ENCODE peak calls at places on chromosome 21, in four cellular contexts. R is tibial nerve, G is stomach, F is IMR-90. P is an unnamed sample.
A peak's percentile ranks its signal among the peaks of the same experiment; 100 is the strongest.

GRCh38 chr21:34986561-34987533 is 62.3 kb downstream of the RUNX1 start:
- DNase-seq in R (no peak), G (no peak), F (peak; percentile 81), P (no peak)

GRCh38 chr21:31186916-31187315 is 148.6 kb upstream of the KRTAP19-8 start:
- DNase-seq in R (no peak), G (no peak), F (no peak), P (no peak)

GRCh38 chr21:37829447-37829846 is 86.8 kb downstream of the KCNJ6 start:
- DNase-seq in R (no peak), G (peak; percentile 50), F (peak; percentile 70), P (peak; percentile 52)

GRCh38 chr21:35163381-35163780 is 114.3 kb upstream of the RUNX1 start:
- DNase-seq in R (no peak), G (no peak), F (peak; percentile 59), P (no peak)

GRCh38 chr21:36065497-36066036 is 4.3 kb upstream of the CBR1 start:
- DNase-seq in R (no peak), G (no peak), F (peak; percentile 65), P (peak; percentile 19)

GRCh38 chr21:28186604-28187003 is 806.1 kb downstream of the LTN1 start:
- DNase-seq in R (no peak), G (no peak), F (no peak), P (no peak)

GRCh38 chr21:33169360-33169759 is 60.4 kb upstream of the IFNAR2 start:
- DNase-seq in R (no peak), G (no peak), F (no peak), P (no peak)

GRCh38 chr21:25371831-25372434 is 235.3 kb downstream of the MRPL39 start:
- DNase-seq in R (no peak), G (no peak), F (no peak), P (no peak)

GRCh38 chr21:29228306-29228705 is 70.4 kb upstream of the BACH1 start:
- DNase-seq in R (no peak), G (no peak), F (no peak), P (no peak)

GRCh38 chr21:35737899-35738341 is 322.4 kb downstream of the SETD4 start:
- DNase-seq in R (peak; percentile 40), G (no peak), F (no peak), P (peak; percentile 18)

GRCh38 chr21:37463083-37463780 is 96.7 kb downstream of the DYRK1A start:
- DNase-seq in R (no peak), G (peak; percentile 49), F (peak; percentile 80), P (no peak)

GRCh38 chr21:38911523-38912354 is 106.0 kb downstream of the ETS2 start:
- DNase-seq in R (no peak), G (no peak), F (no peak), P (peak; percentile 42)

GRCh38 chr21:39137248-39138186 is 45.7 kb downstream of the PSMG1 start:
- DNase-seq in R (no peak), G (no peak), F (peak; percentile 24), P (peak; percentile 84)

GRCh38 chr21:39109596-39110210 is 73.5 kb downstream of the PSMG1 start:
- DNase-seq in R (no peak), G (no peak), F (no peak), P (no peak)

GRCh38 chr21:38367646-38368045 is 110.9 kb downstream of the KCNJ15 start:
- DNase-seq in R (no peak), G (no peak), F (no peak), P (no peak)

GRCh38 chr21:33964706-33965325 is 49.2 kb upstream of the ATP5PO start:
- DNase-seq in R (no peak), G (no peak), F (peak; percentile 60), P (no peak)

GRCh38 chr21:32712641-32713040 is 15.2 kb downstream of the SYNJ1 start:
- DNase-seq in R (no peak), G (no peak), F (no peak), P (no peak)

GRCh38 chr21:38240121-38240520 is 16.7 kb upstream of the KCNJ15 start:
- DNase-seq in R (no peak), G (no peak), F (no peak), P (no peak)

GRCh38 chr21:19286901-19287300 is 883.3 kb upstream of the TMPRSS15 start:
- DNase-seq in R (no peak), G (no peak), F (no peak), P (no peak)

GRCh38 chr21:37253991-37254390 is 13.1 kb downstream of the VPS26C start:
- DNase-seq in R (no peak), G (no peak), F (peak; percentile 72), P (no peak)

GRCh38 chr21:35212393-35213127 is 163.5 kb upstream of the RUNX1 start:
- DNase-seq in R (no peak), G (no peak), F (peak; percentile 81), P (no peak)

GRCh38 chr21:31351438-31351837 is 7.4 kb upstream of the TIAM1 start:
- DNase-seq in R (no peak), G (no peak), F (peak; percentile 61), P (no peak)

GRCh38 chr21:33029975-33030461 is 4.3 kb downstream of the OLIG2 start:
- DNase-seq in R (no peak), G (no peak), F (no peak), P (no peak)

GRCh38 chr21:33539612-33540011 is 2.3 kb downstream of the GART start:
- DNase-seq in R (no peak), G (no peak), F (peak; percentile 67), P (no peak)

GRCh38 chr21:25107708-25108107 is 499.6 kb downstream of the MRPL39 start:
- DNase-seq in R (no peak), G (no peak), F (peak; percentile 94), P (no peak)

GRCh38 chr21:41477641-41478318 is 30.2 kb downstream of the TMPRSS2 start:
- DNase-seq in R (no peak), G (peak; percentile 69), F (no peak), P (no peak)

GRCh38 chr21:26194326-26194725 is 23.8 kb upstream of the APP start:
- DNase-seq in R (no peak), G (no peak), F (no peak), P (no peak)

GRCh38 chr21:25298512-25299491 is 308.5 kb downstream of the MRPL39 start:
- DNase-seq in R (no peak), G (no peak), F (no peak), P (no peak)

GRCh38 chr21:33308586-33309490 is 15.9 kb upstream of the IFNAR1 start:
- DNase-seq in R (no peak), G (no peak), F (peak; percentile 55), P (no peak)

GRCh38 chr21:41374177-41374712 is 12.4 kb downstream of the MX2 start:
- DNase-seq in R (no peak), G (no peak), F (no peak), P (no peak)

GRCh38 chr21:30717105-30717504 is 1.5 kb downstream of the KRTAP21-3 start:
- DNase-seq in R (no peak), G (no peak), F (no peak), P (no peak)

GRCh38 chr21:33078907-33079582 is 9.1 kb downstream of the OLIG1 start:
- DNase-seq in R (no peak), G (no peak), F (peak; percentile 84), P (no peak)

DNA sequence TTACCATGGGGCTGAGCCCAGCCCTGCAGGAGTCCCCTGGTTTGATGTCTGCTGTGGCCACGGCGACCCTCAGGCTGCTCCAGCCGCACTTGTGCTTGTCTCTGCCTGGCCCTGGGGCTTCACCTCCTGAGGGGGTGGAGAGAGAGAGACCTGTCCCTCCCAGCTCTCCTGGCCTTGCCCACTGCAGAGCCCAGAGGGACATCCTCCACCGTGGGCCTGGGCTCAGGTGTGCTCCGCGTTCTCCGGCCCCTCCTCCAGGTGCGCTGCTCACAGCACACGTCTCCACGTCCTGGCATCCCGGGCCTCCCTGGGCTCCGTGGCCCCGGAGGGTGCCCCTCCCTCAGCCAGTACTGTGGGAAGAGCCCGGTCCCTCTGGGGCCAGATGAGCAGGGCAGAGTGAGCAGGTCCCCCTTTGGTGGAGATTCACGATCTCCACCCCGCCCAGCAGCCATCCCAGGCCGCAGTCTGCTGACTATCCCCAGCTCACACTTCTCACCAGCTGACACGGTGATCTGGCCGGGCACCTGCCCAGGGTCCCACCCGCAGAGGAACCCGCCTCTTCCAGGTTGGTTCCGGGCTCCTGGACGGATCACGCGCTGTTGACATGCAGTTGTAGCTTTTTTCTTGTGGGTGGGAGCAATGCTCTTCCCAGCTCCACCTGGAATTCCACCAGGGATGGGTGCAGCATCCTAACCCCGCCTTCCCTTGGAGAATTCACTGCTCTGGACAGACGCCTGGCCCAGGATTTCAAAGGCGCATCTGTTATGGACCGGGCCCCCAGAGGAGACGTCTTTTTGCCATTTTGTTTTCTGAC is 41.8 kb upstream of the POFUT2 start:
- DNase-seq in R (no peak), G (no peak), F (no peak), P (no peak)
- H3K4me1 ChIP-seq in R (peaks cover 4% of the 10 kb centered on the region), G (peaks cover 17% of the 10 kb centered on the region), F (peaks cover 46% of the 10 kb centered on the region), P (no peaks in the 10 kb centered on the region)

GRCh38 chr21:46323710-46324389 is at the start of the genes C21orf58 and PCNT:
- DNase-seq in R (peak; percentile 96), G (peak; percentile 98), F (peak; percentile 97), P (peak; percentile 98)
- TF ChIP-seq POLR2A in R (no peak), G (no peak), F (peak; percentile 53), P (no peak)

GRCh38 chr21:42971897-42972275 is 2.5 kb upstream of the PKNOX1 start:
- DNase-seq in R (no peak), G (peak; percentile 29), F (no peak), P (no peak)

GRCh38 chr21:42973991-42974831 is at the start of gene PKNOX1:
- DNase-seq in R (peak; percentile 97), G (peak; percentile 100), F (peak; percentile 98), P (peak; percentile 99)

GRCh38 chr21:42975886-42976608 is 1.7 kb downstream of the PKNOX1 start:
- DNase-seq in R (no peak), G (no peak), F (no peak), P (no peak)

GRCh38 chr21:42973309-42973990 is 912 bp upstream of the PKNOX1 start:
- DNase-seq in R (no peak), G (no peak), F (no peak), P (peak; percentile 38)

DNA sequence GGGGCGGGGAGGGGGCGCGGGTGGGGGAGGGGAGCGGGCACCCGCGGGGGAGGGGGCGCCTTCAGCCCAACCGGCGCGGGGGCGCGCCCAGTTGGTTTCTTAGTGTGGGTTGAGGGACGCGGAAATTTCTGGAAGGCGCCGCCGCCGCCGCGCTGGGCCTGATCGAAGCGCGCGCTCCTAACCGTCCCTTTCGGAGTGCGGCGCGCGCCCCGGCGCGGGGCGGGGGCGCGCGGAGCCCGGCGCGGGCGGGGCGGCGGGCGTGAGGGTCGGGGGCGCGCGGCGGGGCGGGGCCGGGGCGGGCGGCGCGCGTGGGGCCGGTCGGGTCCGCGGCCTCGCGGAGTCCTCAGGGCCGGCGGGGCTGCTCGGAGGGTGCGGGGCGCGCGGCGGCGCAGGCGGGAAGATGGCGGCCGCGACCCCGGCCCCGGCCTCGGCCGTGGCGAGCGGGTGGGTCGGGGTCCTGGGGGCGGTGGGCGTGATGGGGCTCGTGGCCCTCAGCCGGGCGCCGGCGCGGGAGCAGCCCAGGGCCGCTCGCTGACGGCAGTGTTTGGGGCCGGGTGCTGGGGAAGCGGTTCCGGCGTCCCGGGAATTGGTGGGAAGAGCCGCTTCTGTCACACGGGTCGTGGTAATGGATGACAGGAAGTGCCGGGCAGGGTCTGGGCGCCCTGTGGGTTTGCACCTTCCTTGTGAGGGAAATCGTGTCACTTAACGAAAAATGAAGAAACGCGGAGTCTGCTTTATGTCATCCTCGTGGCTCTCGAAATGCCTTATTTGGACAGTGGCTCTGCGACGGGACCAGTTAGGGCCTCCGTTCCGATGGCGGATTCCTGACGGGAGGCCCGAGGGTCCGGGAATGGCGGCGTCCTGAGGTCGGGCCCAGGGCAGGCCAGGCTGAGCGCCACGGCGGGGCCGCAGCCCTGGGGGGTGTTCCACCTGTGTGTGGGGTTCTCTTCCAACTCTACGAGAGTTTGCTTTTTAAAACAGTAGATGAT is 764 bp downstream of the PKNOX1 start:
- DNase-seq in R (peak; percentile 16), G (peak; percentile 63), F (peak; percentile 64), P (peak; percentile 68)
- H3K4me1 ChIP-seq in R (peaks cover 12% of the 10 kb centered on the region), G (peaks cover 35% of the 10 kb centered on the region), F (peaks cover 3% of the 10 kb centered on the region), P (peaks cover 16% of the 10 kb centered on the region)

GRCh38 chr21:43803558-43804300 is 14.4 kb downstream of the RRP1 start:
- DNase-seq in R (no peak), G (no peak), F (no peak), P (no peak)
- TF ChIP-seq POLR2A in R (no peak), G (no peak), F (no peak), P (no peak)

P was measured in adrenal gland.